ENCODE peak calls at places on chromosome 15, in five cellular contexts. Z, R, Q, D and O are unnamed samples.

GRCh38 chr15:59437473-59437776 is 561 bp upstream of the FAM81A start:
- DNase-seq in Q (no peak), R (no peak), D (no peak), Z (no peak), O (no peak)

GRCh38 chr15:27681038-27681437 is 418.1 kb downstream of the OCA2 start:
- DNase-seq in Z (peak; percentile 18), D (peak; percentile 81), R (no peak), Q (no peak), O (no peak)

GRCh38 chr15:58677426-58677825 is 72.1 kb downstream of the ADAM10 start:
- DNase-seq in Z (no peak), D (no peak), R (no peak), Q (no peak), O (no peak)

GRCh38 chr15:74790080-74790916 is 8.4 kb downstream of the CSK start:
- DNase-seq in Q (no peak), R (no peak), Z (no peak), D (no peak), O (no peak)

GRCh38 chr15:78637776-78638435 is 3.1 kb downstream of the CHRNB4 start:
- DNase-seq in Z (no peak), Q (no peak), R (no peak), D (no peak), O (no peak)

GRCh38 chr15:77025941-77026411 is 31.1 kb downstream of the PSTPIP1 start:
- DNase-seq in D (peak; percentile 42), R (no peak), Z (no peak), Q (no peak), O (no peak)

GRCh38 chr15:75551076-75551475 is 28.0 kb downstream of the PTPN9 start:
- DNase-seq in Z (no peak), D (no peak), R (no peak), Q (no peak), O (no peak)

GRCh38 chr15:77266708-77267387 is 153.1 kb downstream of the PEAK1 start:
- DNase-seq in Z (no peak), Q (no peak), R (peak; percentile 92), D (no peak), O (peak; percentile 24)

GRCh38 chr15:67018026-67018425 is 47.4 kb upstream of the SMAD3 start:
- DNase-seq in D (no peak), Q (no peak), R (no peak), Z (no peak), O (no peak)

GRCh38 chr15:66658057-66658456 is 44.0 kb upstream of the SMAD6 start:
- DNase-seq in R (no peak), Z (no peak), Q (no peak), D (no peak), O (no peak)

GRCh38 chr15:56058986-56059385 is 65.6 kb upstream of the NEDD4 start:
- DNase-seq in R (no peak), Z (no peak), D (no peak), Q (no peak), O (no peak)

GRCh38 chr15:39188314-39188713 is 392.6 kb upstream of the THBS1 start:
- DNase-seq in Q (no peak), D (no peak), Z (no peak), R (no peak), O (no peak)

GRCh38 chr15:83064859-83065258 is 2.2 kb downstream of the BTBD1 start:
- DNase-seq in Z (no peak), D (no peak), Q (no peak), R (no peak), O (no peak)

GRCh38 chr15:23570466-23570865 is 5.0 kb downstream of the MKRN3 start:
- DNase-seq in Z (peak; percentile 68), Q (no peak), R (peak; percentile 5), D (no peak), O (no peak)

GRCh38 chr15:79310612-79310984 is 314 bp upstream of the TMED3 start:
- DNase-seq in Z (peak; percentile 9), D (no peak), R (no peak), Q (no peak), O (no peak)

GRCh38 chr15:79811406-79812405 is 85.1 kb downstream of the MTHFS start:
- DNase-seq in D (no peak), R (no peak), Q (no peak), Z (no peak), O (no peak)

GRCh38 chr15:43516801-43517353 is 531 bp upstream of the MAP1A start:
- DNase-seq in Z (no peak), Q (no peak), R (no peak), D (no peak), O (no peak)

GRCh38 chr15:59436774-59437472 is 1.1 kb upstream of the FAM81A start:
- DNase-seq in R (no peak), D (no peak), Z (no peak), Q (no peak), O (no peak)

GRCh38 chr15:27535445-27536129 is 563.5 kb downstream of the OCA2 start:
- DNase-seq in D (no peak), Q (no peak), R (no peak), Z (no peak), O (no peak)

GRCh38 chr15:100250166-100250800 is 91.5 kb downstream of the ADAMTS17 start:
- DNase-seq in R (no peak), D (no peak), Q (no peak), Z (no peak), O (no peak)

GRCh38 chr15:65578904-65579728 is 31.8 kb downstream of the INTS14 start:
- DNase-seq in Z (no peak), Q (no peak), D (no peak), R (no peak), O (no peak)

GRCh38 chr15:70854669-70854976 is 666 bp upstream of the LARP6 start:
- DNase-seq in Z (no peak), D (no peak), R (no peak), Q (no peak), O (no peak)

GRCh38 chr15:73081321-73081958 is 29.2 kb downstream of the NEO1 start:
- DNase-seq in Q (no peak), Z (peak; percentile 41), R (peak; percentile 13), D (no peak), O (peak; percentile 16)

GRCh38 chr15:85760049-85760448 is 34.7 kb downstream of the KLHL25 start:
- DNase-seq in D (no peak), R (no peak), Q (no peak), Z (no peak), O (no peak)

GRCh38 chr15:89096664-89097063 is 8.4 kb downstream of the ABHD2 start:
- DNase-seq in Q (no peak), D (no peak), Z (no peak), R (no peak), O (no peak)

GRCh38 chr15:90008607-90009006 is 7.5 kb downstream of the ZNF710 start:
- DNase-seq in Z (no peak), R (no peak), D (no peak), Q (no peak), O (no peak)

GRCh38 chr15:31456329-31457060 is 129.9 kb downstream of the KLF13 start:
- DNase-seq in Z (no peak), R (no peak), D (no peak), Q (no peak), O (no peak)
- TF ChIP-seq SUZ12 in Z (no peak), R (no peak), D (no peak), Q (no peak), O (no peak)

DNA sequence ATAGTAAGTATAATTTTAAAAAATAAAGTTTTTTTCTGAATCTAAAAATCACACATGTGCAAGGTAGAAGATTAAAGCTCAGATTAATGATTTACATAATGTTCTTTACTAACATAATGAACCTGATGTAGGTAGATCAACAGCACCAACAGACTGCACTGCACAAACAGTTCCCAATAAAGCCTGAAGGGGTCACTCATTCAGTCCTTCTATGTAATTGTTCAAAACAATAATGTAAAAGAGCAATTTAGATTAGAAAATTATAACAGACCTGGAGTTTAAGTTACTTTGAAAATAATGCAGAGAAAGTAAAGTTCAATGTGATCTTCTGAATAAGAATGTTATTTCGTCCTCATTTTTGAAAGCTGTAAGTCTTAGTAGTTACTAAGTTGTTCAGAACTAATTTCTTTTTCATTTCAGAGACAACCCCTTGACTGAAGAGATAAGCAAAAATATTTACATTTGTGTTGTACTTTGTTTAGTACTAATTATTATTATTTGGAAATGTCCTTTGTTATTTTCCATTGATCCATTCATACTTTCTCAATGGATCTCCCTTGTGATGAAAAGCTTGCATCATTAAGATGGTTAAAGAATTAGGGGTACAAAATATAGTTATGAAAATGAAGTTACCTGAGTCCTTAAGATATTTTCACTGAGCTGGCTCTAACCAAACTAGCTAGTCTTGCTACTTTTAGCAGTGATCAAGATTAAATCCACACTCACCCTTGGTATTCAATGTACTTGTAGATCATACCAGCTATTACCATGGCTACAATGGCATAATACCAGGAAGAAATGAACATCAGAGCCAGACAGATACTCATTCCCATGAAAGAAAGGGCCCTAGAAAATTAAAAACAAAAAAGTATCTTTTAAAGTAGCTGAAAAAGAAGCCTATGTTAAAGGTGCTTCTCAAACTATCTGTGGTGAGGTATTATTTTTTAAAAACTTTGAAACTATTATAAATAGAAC is 16.8 kb downstream of the EMC4 start:
- DNase-seq in R (no peak), Z (peak; percentile 34), D (no peak), Q (no peak), O (peak; percentile 23)
- TF ChIP-seq SUZ12 in R (no peak), Z (no peak), D (no peak), Q (no peak), O (no peak)

DNA sequence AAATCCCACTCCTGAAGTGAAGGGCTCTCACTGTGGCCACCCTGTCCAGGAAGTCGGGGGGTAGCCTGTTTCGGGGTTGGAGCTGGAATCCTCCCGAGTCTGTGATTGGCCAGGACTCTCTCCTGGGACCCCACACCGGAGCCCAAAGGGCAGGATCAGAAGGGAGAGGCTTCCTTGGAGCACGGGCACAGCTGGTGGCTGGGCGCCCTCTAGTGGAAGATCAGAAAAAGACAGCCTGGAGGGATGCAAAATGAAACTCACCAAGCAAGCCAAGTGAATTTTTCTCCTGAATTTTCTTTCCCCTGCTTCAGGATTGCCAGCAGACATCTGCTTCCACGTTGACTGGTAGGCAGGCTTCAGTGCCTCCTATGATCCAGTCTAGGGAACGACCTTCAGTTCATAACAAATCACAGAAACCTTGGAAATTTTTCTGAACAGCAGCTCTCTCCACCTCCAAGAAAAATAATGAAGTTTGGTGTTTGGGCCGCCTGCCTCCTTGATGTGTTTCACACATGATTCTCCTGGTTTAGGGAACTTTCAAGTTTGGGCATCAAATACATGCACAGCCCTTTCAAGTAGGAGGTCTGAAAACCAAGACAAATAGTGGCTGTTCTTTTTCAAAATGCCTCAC is 224.7 kb downstream of the VPS13C start:
- DNase-seq in Z (peak; percentile 35), D (peak; percentile 89), R (peak; percentile 47), Q (no peak), O (peak; percentile 60)
- TF ChIP-seq SUZ12 in Z (no peak), D (no peak), R (no peak), Q (no peak), O (no peak)

GRCh38 chr15:26015516-26015915 is 152.4 kb upstream of the ATP10A start:
- DNase-seq in D (no peak), R (no peak), Z (no peak), Q (no peak), O (no peak)

GRCh38 chr15:26011916-26012315 is 148.8 kb upstream of the ATP10A start:
- DNase-seq in Z (no peak), Q (no peak), R (no peak), D (no peak), O (no peak)

GRCh38 chr15:26017665-26018064 is 154.5 kb upstream of the ATP10A start:
- DNase-seq in R (no peak), Q (no peak), Z (no peak), D (no peak), O (no peak)

DNA sequence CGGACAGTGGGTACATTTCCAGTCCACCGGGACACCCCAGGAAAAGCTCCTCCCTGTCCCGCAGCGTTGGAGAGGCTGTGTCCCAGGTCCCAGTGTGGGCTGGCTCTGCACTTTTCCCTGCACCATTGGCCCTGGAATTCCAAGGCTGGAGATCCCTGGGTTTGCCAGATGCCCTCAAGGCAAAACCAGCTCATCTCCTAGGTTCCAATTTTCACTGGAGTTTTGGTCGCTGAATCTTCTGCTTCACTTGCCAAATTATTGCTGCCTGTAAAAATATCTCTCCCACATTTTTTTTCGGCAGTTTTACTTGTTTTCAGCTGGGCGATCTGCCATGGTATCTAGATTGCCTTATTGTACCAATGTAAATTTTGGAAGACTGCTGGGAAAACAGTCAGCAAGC is 150.8 kb upstream of the ATP10A start:
- DNase-seq in D (no peak), Z (no peak), R (no peak), Q (no peak), O (no peak)
- TF ChIP-seq SUZ12 in D (no peak), Z (no peak), R (no peak), Q (no peak), O (no peak)